ENCODE peak calls at places on chromosomes 7 and 10, in five cellular contexts. N, D, J, W and O are unnamed samples.

GRCh38 chr10:33277135-33277536 is 57.3 kb downstream of the NRP1 start:
- DNase-seq in N (no peak), D (no peak), J (no peak), W (peak), O (no peak)

GRCh38 chr10:111209666-111210065 is 132.8 kb downstream of the ADRA2A start:
- DNase-seq in N (no peak), D (no peak), J (no peak), W (peak), O (no peak)

GRCh38 chr7:91836065-91836368 is 44.5 kb downstream of the MTERF1 start:
- DNase-seq in N (no peak), D (no peak), J (no peak), W (peak), O (no peak)

GRCh38 chr7:148898845-148899474 is 14.9 kb upstream of the EZH2 start:
- DNase-seq in N (no peak), D (no peak), J (no peak), W (no peak), O (no peak)

GRCh38 chr7:4556868-4557620 is 125.1 kb upstream of the FOXK1 start:
- DNase-seq in N (no peak), D (no peak), J (no peak), W (peak), O (no peak)

GRCh38 chr10:108244443-108245228 is 1080.1 kb upstream of the SORCS1 start:
- DNase-seq in N (no peak), D (no peak), J (no peak), W (no peak), O (no peak)

GRCh38 chr10:99522511-99523250 is 10.1 kb upstream of the NKX2-3 start:
- DNase-seq in N (no peak), D (no peak), J (no peak), W (no peak), O (no peak)

GRCh38 chr7:1915956-1916620 is 246.0 kb downstream of the ELFN1 start:
- DNase-seq in N (no peak), D (no peak), J (no peak), W (no peak), O (no peak)

GRCh38 chr7:74305987-74306736 is 17.0 kb downstream of the CLIP2 start:
- DNase-seq in N (no peak), D (no peak), J (no peak), W (no peak), O (no peak)

GRCh38 chr7:88795553-88795952 is at the start of gene TEX47:
- DNase-seq in N (no peak), D (no peak), J (no peak), W (no peak), O (peak)

GRCh38 chr10:5540080-5540479 is 15.3 kb downstream of the CALML3 start:
- DNase-seq in N (no peak), D (no peak), J (no peak), W (no peak), O (no peak)